ENCODE peak calls at places on chromosomes 6 and 20, in four cellular contexts. E is K562, M is IMR-90, U is endothelial cell of umbilical vein. K is an unnamed sample.

GRCh38 chr6:42136508-42137191 is 5.8 kb downstream of the C6orf132 start:
- DNase-seq in E (peak), M (peak), U (no peak), K (peak)

GRCh38 chr6:100470721-100471120 is 6.0 kb upstream of the SIM1 start:
- DNase-seq in M (no peak), U (no peak), E (no peak), K (no peak)

GRCh38 chr6:26329763-26330511 is 35.1 kb upstream of the BTN3A2 start:
- DNase-seq in U (peak), E (peak), M (peak), K (no peak)

GRCh38 chr6:27862396-27863061 is 49.7 kb downstream of the OR2B2 start:
- DNase-seq in M (peak), U (no peak), E (no peak), K (no peak)

GRCh38 chr6:139695361-139695760 is 320.9 kb upstream of the CITED2 start:
- DNase-seq in U (no peak), E (no peak), M (no peak), K (no peak)

GRCh38 chr6:34243901-34244884 is 4.6 kb downstream of the SMIM29 start:
- DNase-seq in E (peak), U (peak), M (peak), K (no peak)

GRCh38 chr6:117194978-117195377 is 70.4 kb upstream of the VGLL2 start:
- DNase-seq in U (no peak), M (no peak), E (no peak), K (no peak)

GRCh38 chr20:58084966-58085365 is 143.5 kb downstream of the ANKRD60 start:
- DNase-seq in U (peak), E (no peak), M (no peak), K (no peak)

GRCh38 chr6:144585217-144585814 is 300.2 kb downstream of the UTRN start:
- DNase-seq in U (peak), M (peak), E (peak), K (no peak)

GRCh38 chr6:683742-684440 is 9.0 kb downstream of the EXOC2 start:
- DNase-seq in U (peak), M (peak), E (peak), K (no peak)

GRCh38 chr6:111487656-111488055 is 4.6 kb upstream of the REV3L start:
- DNase-seq in E (no peak), M (peak), U (no peak), K (peak)

GRCh38 chr6:13624871-13625288 is 9.7 kb downstream of the NOL7 start:
- DNase-seq in E (peak), M (peak), U (peak), K (no peak)

GRCh38 chr6:166932116-166932515 is 24.2 kb downstream of the RNASET2 start:
- DNase-seq in M (no peak), E (no peak), U (no peak), K (no peak)

GRCh38 chr6:163711615-163712568 is 297.4 kb downstream of the QKI start:
- DNase-seq in M (no peak), E (no peak), U (no peak), K (peak)

DNA sequence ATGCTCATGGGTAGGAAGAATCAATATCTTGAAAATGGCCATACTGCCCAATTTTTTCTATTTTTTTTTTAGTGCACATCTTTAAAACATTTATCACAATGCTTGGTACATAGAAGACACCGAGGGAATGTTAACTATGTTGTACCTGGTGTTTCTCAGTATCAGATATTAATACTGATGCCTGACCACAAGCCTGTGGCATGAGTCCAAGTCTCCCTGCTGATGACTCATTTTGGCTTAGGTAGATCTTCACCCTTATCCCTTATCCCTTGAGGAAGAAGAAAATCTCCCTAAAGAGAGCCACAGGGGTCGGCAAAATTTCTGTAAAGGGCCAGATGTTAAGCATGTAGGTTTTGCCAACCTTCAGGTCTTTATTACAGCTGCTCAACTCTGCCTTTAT is 14.5 kb downstream of the CD109 start:
- DNase-seq in E (no peak), M (peak), U (peak), K (no peak)
- TF ChIP-seq FOS in E (no peak), M (peak), U (peak), K (no peak)

DNA sequence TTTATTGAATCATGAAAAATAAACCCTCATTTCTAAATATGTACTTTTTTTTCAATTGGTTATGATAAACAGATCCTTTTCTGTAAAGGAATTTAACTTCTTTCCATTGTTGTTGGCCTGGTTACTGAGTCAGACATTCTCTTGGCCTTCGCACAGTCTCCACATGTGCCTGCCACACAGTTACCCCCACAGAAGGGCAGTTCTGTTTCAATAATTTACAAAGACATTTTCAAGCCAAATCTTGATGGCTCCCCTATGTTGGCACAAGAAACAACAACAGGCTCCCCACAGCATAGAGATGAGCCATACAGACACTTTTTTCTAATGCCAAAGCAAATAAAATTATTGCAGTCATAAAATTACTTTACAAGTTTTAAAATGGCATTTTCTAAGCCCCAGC is 55.6 kb upstream of the BEND6 start:
- DNase-seq in E (no peak), U (no peak), M (peak), K (no peak)
- TF ChIP-seq FOS in E (no peak), U (no peak), M (no peak), K (no peak)

DNA sequence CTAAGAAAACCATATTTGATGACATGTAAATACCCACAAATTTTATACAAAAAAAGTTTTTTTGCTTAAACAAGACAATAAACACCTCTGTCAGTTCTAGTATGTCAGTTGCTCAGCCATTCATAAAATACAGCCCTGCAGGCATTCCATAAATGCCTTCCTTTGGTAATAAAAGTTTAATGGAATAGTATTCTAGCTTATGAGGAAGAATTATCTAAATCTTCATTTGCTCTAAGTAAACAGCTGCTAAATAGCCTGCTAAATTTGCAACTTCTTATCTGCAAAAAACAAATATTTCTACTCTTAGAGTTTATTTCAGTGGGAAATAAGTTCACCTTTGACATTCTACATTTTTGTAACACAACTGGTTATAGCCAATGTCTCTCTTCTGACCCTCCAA is 108.8 kb downstream of the SMLR1 start:
- DNase-seq in U (no peak), M (no peak), E (no peak), K (no peak)
- TF ChIP-seq FOS in U (no peak), M (no peak), E (no peak), K (no peak)

GRCh38 chr20:37867289-37868195 is 35.4 kb upstream of the VSTM2L start:
- DNase-seq in M (no peak), U (no peak), E (no peak), K (no peak)
- TF ChIP-seq FOS in M (no peak), U (no peak), E (no peak), K (no peak)

GRCh38 chr20:52536841-52537400 is 345.3 kb upstream of the ZFP64 start:
- DNase-seq in E (no peak), U (no peak), M (peak), K (no peak)

GRCh38 chr20:52539891-52540290 is 348.3 kb upstream of the ZFP64 start:
- DNase-seq in M (no peak), U (no peak), E (no peak), K (no peak)

GRCh38 chr20:52536040-52536439 is 344.5 kb upstream of the ZFP64 start:
- DNase-seq in U (no peak), M (no peak), E (no peak), K (no peak)

GRCh38 chr20:52540489-52540888 is 348.9 kb upstream of the ZFP64 start:
- DNase-seq in E (no peak), U (no peak), M (no peak), K (no peak)
- TF ChIP-seq FOS in E (no peak), U (no peak), M (no peak), K (no peak)

DNA sequence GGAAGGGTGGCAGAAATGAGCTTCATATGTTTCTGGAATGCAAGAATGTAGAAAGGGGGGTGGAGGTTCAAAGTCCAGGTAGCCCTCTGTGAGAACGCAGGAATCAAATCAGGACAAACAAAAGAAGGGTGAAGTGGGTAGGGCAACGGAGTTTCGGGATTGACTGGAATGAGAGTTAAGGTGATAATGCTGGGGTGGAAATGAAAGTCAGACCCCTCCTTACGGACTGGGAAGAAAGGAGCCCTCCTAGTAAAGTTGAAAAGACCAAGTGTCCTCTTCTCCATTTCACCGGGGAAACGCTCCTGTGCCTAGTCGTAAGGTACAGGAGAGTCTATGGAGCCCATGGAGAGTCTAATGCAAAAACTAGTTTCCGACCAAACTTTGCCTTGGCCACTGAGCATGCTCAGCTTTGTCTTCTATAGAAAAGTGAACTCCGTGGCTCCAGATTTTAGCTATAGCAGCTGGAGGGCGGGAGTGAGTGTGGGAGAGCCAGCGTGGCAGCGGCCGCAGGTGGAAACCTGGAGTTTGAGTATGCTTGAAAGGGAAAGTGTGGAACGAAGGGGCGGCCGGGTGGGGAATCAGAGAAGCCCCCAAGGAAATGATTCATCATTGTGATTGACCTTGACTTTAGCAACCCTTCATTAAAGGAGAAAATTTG is 1.4 kb upstream of the LRRC1 start:
- DNase-seq in E (no peak), M (peak), U (peak), K (no peak)
- TF ChIP-seq FOS in E (no peak), M (no peak), U (no peak), K (no peak)

DNA sequence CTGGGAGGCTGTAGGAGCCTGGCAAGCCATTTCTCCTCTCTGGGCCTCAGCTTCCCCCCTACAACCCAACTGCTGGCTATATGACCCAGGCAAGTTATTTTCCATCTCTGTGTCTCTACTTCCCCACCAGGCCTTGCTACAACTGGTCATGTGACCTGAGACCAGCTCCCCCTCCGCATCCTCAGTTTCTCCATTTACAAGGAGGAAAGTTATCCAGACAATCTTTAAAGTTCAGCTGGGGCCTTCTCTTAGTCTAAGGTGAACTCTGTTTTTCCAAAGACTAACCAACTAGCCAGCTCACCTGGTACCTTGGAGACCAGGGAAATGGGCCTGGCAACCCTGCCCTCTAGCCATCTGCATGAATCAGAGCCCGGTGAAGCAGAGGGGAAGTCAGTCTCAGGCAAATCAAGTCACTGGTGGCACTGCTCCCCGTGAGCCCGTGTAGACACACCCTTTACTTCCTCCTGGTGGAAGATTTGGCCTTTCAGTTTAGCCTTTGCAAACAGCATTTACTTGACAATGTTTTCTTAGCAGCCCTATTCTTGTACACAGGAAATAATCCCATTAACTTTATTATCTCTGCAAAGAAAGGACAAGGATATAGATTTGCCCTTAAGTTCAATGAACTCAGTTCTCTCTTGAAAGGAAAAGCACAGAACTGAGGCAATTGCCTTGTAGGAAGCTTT is 157.7 kb downstream of the VEGFA start:
- DNase-seq in E (no peak), U (peak), M (no peak), K (no peak)
- TF ChIP-seq FOS in E (no peak), U (no peak), M (no peak), K (no peak)

GRCh38 chr20:21564127-21564773 is 50.4 kb upstream of the NKX2-2 start:
- DNase-seq in U (no peak), M (no peak), E (no peak), K (no peak)
- TF ChIP-seq FOS in U (no peak), M (no peak), E (no peak), K (no peak)

GRCh38 chr6:36788186-36788585 is 51.1 kb downstream of the CPNE5 start:
- DNase-seq in M (no peak), U (no peak), E (no peak), K (no peak)

GRCh38 chr6:36786055-36786675 is 53.1 kb downstream of the CPNE5 start:
- DNase-seq in M (peak), E (peak), U (no peak), K (no peak)

GRCh38 chr6:36791085-36791484 is 48.2 kb downstream of the CPNE5 start:
- DNase-seq in M (no peak), U (no peak), E (no peak), K (no peak)

GRCh38 chr6:36787210-36787609 is 52.0 kb downstream of the CPNE5 start:
- DNase-seq in M (no peak), U (no peak), E (no peak), K (no peak)

GRCh38 chr6:36788768-36789167 is 50.5 kb downstream of the CPNE5 start:
- DNase-seq in E (no peak), U (no peak), M (peak), K (no peak)
- TF ChIP-seq FOS in E (no peak), U (no peak), M (no peak), K (no peak)

K was measured in GM12878.